ENCODE peak calls at places on chromosomes 6 and 20, in seven cellular contexts. S is activated naive CD8-positive, alpha-beta T cell treated with anti-CD3 and anti-CD28 coated beads for 36 hours; F is Panc1; B is transverse colon; O is H9; X is GM18507; J is GM12892. I is an unnamed sample.
A peak's percentile ranks its signal among the peaks of the same experiment; 100 is the strongest.

GRCh38 chr6:45448417-45449389 is 71.0 kb upstream of the SUPT3H start:
- DNase-seq in J (no peak), O (no peak), F (no peak), S (no peak), X (no peak), B (no peak), I (no peak)

GRCh38 chr6:111972714-111973678 is 80.9 kb upstream of the CCN6 start:
- DNase-seq in X (no peak), B (peak; percentile 20), J (no peak), O (no peak), F (peak; percentile 10), S (peak; percentile 70), I (no peak)

GRCh38 chr6:13395272-13396237 is 67.2 kb upstream of the TBC1D7 start:
- DNase-seq in X (no peak), B (peak; percentile 81), S (no peak), F (no peak), O (no peak), J (no peak), I (peak; percentile 22)

GRCh38 chr6:21022343-21023107 is 488.3 kb downstream of the CDKAL1 start:
- DNase-seq in B (no peak), F (peak; percentile 95), X (peak; percentile 15), S (no peak), J (no peak), O (peak; percentile 28), I (peak; percentile 17)

GRCh38 chr6:166076625-166077024 is 91.0 kb downstream of the TBXT start:
- DNase-seq in X (no peak), J (no peak), O (peak; percentile 81), F (no peak), B (no peak), S (no peak), I (no peak)

GRCh38 chr6:16570946-16571345 is 190.3 kb downstream of the ATXN1 start:
- DNase-seq in J (no peak), X (no peak), S (no peak), O (no peak), B (no peak), F (no peak), I (no peak)

GRCh38 chr6:1770435-1770843 is 160.7 kb downstream of the FOXC1 start:
- DNase-seq in B (no peak), S (peak; percentile 62), O (no peak), X (peak; percentile 20), F (no peak), J (no peak), I (peak; percentile 14)

GRCh38 chr6:162157157-162157556 is 570.4 kb downstream of the PRKN start:
- DNase-seq in S (no peak), B (no peak), O (no peak), X (no peak), J (no peak), F (no peak), I (no peak)

GRCh38 chr20:19786311-19786710 is 28.3 kb downstream of the RIN2 start:
- DNase-seq in O (peak; percentile 43), B (peak; percentile 59), F (no peak), X (no peak), S (no peak), J (no peak), I (no peak)

GRCh38 chr6:47247227-47247797 is 62.4 kb downstream of the TNFRSF21 start:
- DNase-seq in X (no peak), S (no peak), J (no peak), B (no peak), O (no peak), F (no peak), I (no peak)

GRCh38 chr6:96812077-96812703 is 25.1 kb downstream of the GPR63 start:
- DNase-seq in S (no peak), F (no peak), X (no peak), B (no peak), O (no peak), J (no peak), I (no peak)

GRCh38 chr6:24205020-24205492 is 79.0 kb downstream of the NRSN1 start:
- DNase-seq in F (peak; percentile 24), B (no peak), S (peak; percentile 1), X (no peak), O (no peak), J (no peak), I (peak; percentile 2)

GRCh38 chr6:99507648-99508047 is 7.6 kb downstream of the USP45 start:
- DNase-seq in X (no peak), B (no peak), O (no peak), F (no peak), J (no peak), S (no peak), I (no peak)

I was measured in GM19239.